ENCODE peak calls at places on chromosomes 11 and 22, in six cellular contexts. S, E, N, K, G and O are unnamed samples. For H3K4me1, the result is how much of the 10 kb centered on the place peaks cover.

GRCh38 chr22:42368379-42369249 is 63.6 kb downstream of the NFAM1 start:
- DNase-seq in N (peak), E (peak), G (no peak), S (no peak), K (no peak), O (peak)

GRCh38 chr22:47334596-47334995 is 572.1 kb downstream of the TBC1D22A start:
- DNase-seq in K (no peak), E (no peak), S (no peak), N (no peak), G (no peak), O (no peak)

GRCh38 chr11:35248558-35249323 is 109.8 kb downstream of the CD44 start:
- DNase-seq in N (no peak), K (no peak), G (no peak), S (no peak), E (no peak), O (no peak)

GRCh38 chr11:3134651-3135490 is 30.2 kb downstream of the OSBPL5 start:
- DNase-seq in K (no peak), S (no peak), G (no peak), N (peak), E (peak), O (peak)

GRCh38 chr11:18775492-18776292 is 15.9 kb downstream of the PTPN5 start:
- DNase-seq in G (no peak), N (peak), K (peak), S (peak), E (no peak), O (peak)

GRCh38 chr11:80096736-80097135 is 655.9 kb upstream of the TENM4 start:
- DNase-seq in G (no peak), N (no peak), K (no peak), E (no peak), S (peak), O (no peak)

GRCh38 chr11:44857490-44857889 is 93.2 kb downstream of the TP53I11 start:
- DNase-seq in E (peak), G (no peak), N (peak), S (no peak), K (no peak), O (no peak)

GRCh38 chr11:65868076-65868667 is 4.4 kb downstream of the EFEMP2 start:
- DNase-seq in G (no peak), N (peak), E (peak), S (no peak), K (no peak), O (no peak)

GRCh38 chr11:7353100-7353499 is 101.4 kb downstream of the SYT9 start:
- DNase-seq in S (no peak), E (no peak), G (peak), K (no peak), N (no peak), O (no peak)

GRCh38 chr11:108497317-108498045 is 703 bp downstream of the POGLUT3 start:
- DNase-seq in E (peak), G (peak), N (peak), K (peak), S (peak), O (peak)

GRCh38 chr11:131666617-131667016 is 296.2 kb downstream of the NTM start:
- DNase-seq in S (no peak), N (no peak), K (no peak), G (no peak), E (peak), O (no peak)

GRCh38 chr11:67648140-67648795 is 2.3 kb downstream of the ACY3 start:
- DNase-seq in N (no peak), K (no peak), G (no peak), E (no peak), S (no peak), O (peak)

GRCh38 chr11:127627629-127628462 is 627.3 kb upstream of the KIRREL3 start:
- DNase-seq in E (no peak), K (no peak), N (no peak), G (no peak), S (no peak), O (no peak)

GRCh38 chr22:44225812-44226211 is 45.1 kb downstream of the PARVG start:
- DNase-seq in K (peak), N (no peak), E (no peak), G (no peak), S (peak), O (no peak)

GRCh38 chr22:27851974-27852713 is 50.6 kb upstream of the MN1 start:
- DNase-seq in S (no peak), E (peak), G (no peak), K (no peak), N (no peak), O (no peak)

GRCh38 chr11:101127699-101128570 is 1.7 kb downstream of the PGR start:
- DNase-seq in S (peak), K (peak), G (no peak), N (peak), E (peak), O (peak)

GRCh38 chr11:93491941-93492340 is 51.2 kb downstream of the SMCO4 start:
- DNase-seq in K (no peak), G (no peak), S (no peak), N (no peak), E (no peak), O (no peak)

GRCh38 chr11:61827573-61828378 is at the start of gene FADS2:
- DNase-seq in N (peak), S (peak), K (peak), G (peak), E (peak), O (peak)

GRCh38 chr11:119065369-119065768 is 2.2 kb upstream of the VPS11 start:
- DNase-seq in K (no peak), E (no peak), G (no peak), N (no peak), S (no peak), O (no peak)

GRCh38 chr22:24465566-24465965 is 29.6 kb upstream of the UPB1 start:
- DNase-seq in N (no peak), E (no peak), K (no peak), G (no peak), S (no peak), O (no peak)

GRCh38 chr22:20982563-20982882 is 426 bp downstream of the LZTR1 start:
- DNase-seq in G (no peak), N (no peak), S (no peak), K (no peak), E (no peak), O (no peak)

GRCh38 chr11:6452219-6452618 is 11.4 kb upstream of the HPX start:
- DNase-seq in S (no peak), K (no peak), G (no peak), E (no peak), N (no peak), O (no peak)

GRCh38 chr11:66470015-66470414 is 3.3 kb downstream of the PELI3 start:
- DNase-seq in S (no peak), K (no peak), E (no peak), G (no peak), N (no peak), O (no peak)

GRCh38 chr11:36167729-36168128 is 121.5 kb downstream of the COMMD9 start:
- DNase-seq in G (no peak), E (no peak), N (no peak), K (peak), S (no peak), O (no peak)

GRCh38 chr11:122202161-122202950 is 86.3 kb upstream of the BLID start:
- DNase-seq in K (no peak), E (peak), G (no peak), S (no peak), N (no peak), O (no peak)

GRCh38 chr11:73516080-73516479 is 81.8 kb downstream of the FAM168A start:
- DNase-seq in S (no peak), E (no peak), K (no peak), G (no peak), N (no peak), O (no peak)

GRCh38 chr11:133934599-133935550 is 21.9 kb downstream of the IGSF9B start:
- DNase-seq in G (no peak), S (no peak), N (peak), K (no peak), E (no peak), O (no peak)

GRCh38 chr22:41845380-41846267 is 12.7 kb downstream of the SREBF2 start:
- DNase-seq in K (no peak), N (no peak), G (no peak), S (no peak), E (no peak), O (no peak)

GRCh38 chr22:34036936-34037335 is 116.7 kb upstream of the LARGE1 start:
- DNase-seq in S (no peak), K (no peak), N (no peak), G (no peak), E (no peak), O (no peak)

GRCh38 chr11:120133216-120134105 is 4.5 kb downstream of the TRIM29 start:
- DNase-seq in G (no peak), S (peak), E (peak), K (no peak), N (no peak), O (no peak)

GRCh38 chr11:61061081-61061826 is 41.0 kb upstream of the CD5 start:
- DNase-seq in N (no peak), E (peak), K (no peak), S (no peak), G (peak), O (no peak)

GRCh38 chr11:120839201-120839600 is 184.7 kb upstream of the TBCEL start:
- DNase-seq in G (no peak), S (no peak), N (no peak), K (no peak), E (no peak), O (no peak)

GRCh38 chr11:65554057-65554818 is 3.9 kb downstream of the LTBP3 start:
- DNase-seq in K (no peak), S (no peak), G (no peak), N (no peak), E (no peak), O (no peak)

GRCh38 chr11:17208257-17208999 is 642 bp upstream of the PIK3C2A start:
- DNase-seq in K (peak), N (no peak), S (peak), G (no peak), E (no peak), O (no peak)

GRCh38 chr22:42800731-42801536 is 56.1 kb downstream of the ARFGAP3 start:
- DNase-seq in K (no peak), E (no peak), N (no peak), G (no peak), S (peak), O (no peak)

GRCh38 chr11:78416285-78417174 is 1.1 kb downstream of the GAB2 start:
- DNase-seq in N (peak), G (no peak), K (peak), S (peak), E (peak), O (peak)

GRCh38 chr11:121894581-121894980 is 221.4 kb downstream of the BLID start:
- DNase-seq in N (no peak), G (no peak), E (no peak), S (no peak), K (no peak), O (no peak)

GRCh38 chr11:109267293-109268095 is 154.5 kb upstream of the C11orf87 start:
- DNase-seq in K (peak), S (no peak), G (no peak), N (no peak), E (no peak), O (no peak)

DNA sequence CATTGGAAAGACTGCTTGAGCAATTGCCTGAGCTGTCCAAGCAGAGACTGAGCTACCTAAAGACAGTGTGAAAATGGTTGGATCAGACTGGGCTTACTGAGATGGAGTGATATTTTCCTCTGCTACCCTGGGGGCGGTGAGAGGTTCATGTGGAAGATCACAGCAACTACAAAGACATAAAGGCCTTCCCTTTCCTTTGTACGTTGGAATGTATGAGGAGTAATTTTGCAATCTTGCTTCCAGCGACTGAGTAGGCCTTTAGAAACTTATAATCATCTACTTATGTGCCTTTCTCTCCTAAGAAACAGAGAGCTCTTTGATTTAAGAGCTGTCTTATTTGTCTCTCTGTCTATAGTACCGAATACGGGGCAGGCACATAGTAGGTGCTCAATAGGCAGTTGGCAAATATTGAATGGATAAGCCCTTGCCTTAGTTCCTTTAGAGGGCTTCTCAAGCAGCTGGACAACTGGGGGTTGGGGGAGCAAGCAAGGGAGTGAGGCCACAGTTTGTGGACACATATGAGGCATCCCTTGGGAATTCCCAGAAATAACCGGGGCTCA is 2.4 kb upstream of the HEPACAM start:
- DNase-seq in N (no peak), S (no peak), E (no peak), G (no peak), K (no peak), O (no peak)
- H3K4me1 ChIP-seq in N (under half), S (under half), E (under half), G (under half), K (under half), O (under half)

GRCh38 chr11:130431806-130432205 is 3.4 kb upstream of the ADAMTS8 start:
- DNase-seq in E (no peak), S (no peak), G (no peak), K (no peak), N (no peak), O (no peak)

GRCh38 chr11:130436171-130436570 is 7.8 kb upstream of the ADAMTS8 start:
- DNase-seq in K (no peak), E (no peak), S (no peak), N (no peak), G (no peak), O (no peak)

GRCh38 chr11:130433357-130433756 is 4.9 kb upstream of the ADAMTS8 start:
- DNase-seq in G (no peak), N (no peak), K (no peak), S (no peak), E (no peak), O (no peak)

GRCh38 chr11:130435671-130436070 is 7.3 kb upstream of the ADAMTS8 start:
- DNase-seq in N (no peak), G (no peak), S (no peak), E (no peak), K (no peak), O (no peak)

GRCh38 chr11:130434521-130435223 is 6.3 kb upstream of the ADAMTS8 start:
- DNase-seq in E (peak), K (peak), S (peak), N (peak), G (peak), O (peak)
- H3K4me1 ChIP-seq in E (under half), K (under half), S (under half), N (under half), G (under half), O (under half)

GRCh38 chr22:19120829-19121630 is 1.2 kb downstream of the DGCR2 start:
- DNase-seq in K (peak), E (no peak), S (peak), G (no peak), N (no peak), O (peak)

GRCh38 chr22:19123936-19124335 is 1.7 kb upstream of the DGCR2 start:
- DNase-seq in S (no peak), K (no peak), N (no peak), E (no peak), G (no peak), O (no peak)

GRCh38 chr22:19121631-19122142 is 525 bp downstream of the DGCR2 start:
- DNase-seq in G (no peak), K (peak), S (peak), E (peak), N (peak), O (peak)

GRCh38 chr22:19122752-19123492 is 710 bp upstream of the DGCR2 start:
- DNase-seq in E (no peak), S (peak), N (no peak), K (no peak), G (no peak), O (no peak)

GRCh38 chr22:19122143-19122751 is at the start of gene DGCR2:
- DNase-seq in K (peak), E (peak), N (peak), S (peak), G (peak), O (peak)
- H3K4me1 ChIP-seq in K (under half), E (under half), N (half or more), S (under half), G (under half), O (under half)

DNA sequence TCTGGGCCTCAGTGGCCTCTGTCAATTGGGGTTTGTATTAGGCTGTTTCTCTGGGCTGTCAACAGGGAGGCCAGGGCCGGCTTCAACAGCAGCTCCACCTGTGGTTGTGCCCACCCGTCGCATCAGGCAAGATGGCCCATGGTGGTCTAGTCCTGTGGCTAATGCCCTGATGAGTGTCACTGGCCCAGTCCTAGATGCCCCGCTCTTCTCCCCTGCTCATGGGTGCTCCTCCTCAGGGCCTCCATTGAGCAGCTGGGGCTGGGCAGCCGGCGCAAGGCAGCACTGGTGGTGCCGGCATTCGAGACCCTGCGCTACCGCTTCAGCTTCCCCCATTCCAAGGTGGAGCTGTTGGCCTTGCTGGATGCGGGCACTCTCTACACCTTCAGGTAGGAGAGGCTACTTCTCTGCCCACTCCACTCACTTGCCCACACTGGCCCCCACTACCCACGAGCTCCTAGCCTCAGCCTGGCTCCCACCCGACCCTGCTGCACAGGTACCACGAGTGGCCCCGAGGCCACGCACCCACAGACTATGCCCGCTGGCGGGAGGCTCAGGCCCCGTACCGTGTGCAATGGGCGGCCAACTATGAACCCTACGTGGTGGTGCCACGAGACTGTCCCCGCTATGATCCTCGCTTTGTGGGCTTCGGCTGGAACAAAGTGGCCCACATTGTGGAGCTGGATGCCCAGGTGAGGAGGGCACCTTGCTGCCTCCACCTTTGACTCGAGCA is 5.4 kb downstream of the LARGE2 start:
- DNase-seq in G (no peak), N (peak), K (no peak), E (peak), S (no peak), O (peak)
- H3K4me1 ChIP-seq in G (under half), N (under half), K (under half), E (under half), S (under half), O (under half)

DNA sequence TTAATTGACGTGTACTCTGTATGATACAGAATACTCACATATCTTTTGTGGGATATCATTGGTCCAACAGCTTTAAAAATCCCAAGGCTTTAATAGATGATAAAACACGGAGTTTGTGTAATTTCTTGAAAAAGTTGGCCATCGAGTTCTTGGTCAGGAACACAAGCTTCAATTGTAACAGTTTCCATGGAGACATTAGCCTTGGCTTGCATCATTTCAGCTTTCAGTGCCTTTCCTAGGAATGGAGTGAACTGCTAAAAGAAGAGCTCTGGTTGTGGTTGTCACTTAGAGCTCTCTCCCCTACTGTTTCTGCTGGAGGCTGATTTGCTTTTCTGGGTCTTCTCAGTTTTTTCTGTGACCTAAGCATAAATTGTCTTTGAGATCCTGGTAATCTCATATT is 14.2 kb downstream of the BMAL1 start:
- DNase-seq in E (no peak), K (no peak), N (no peak), G (no peak), S (no peak), O (no peak)
- H3K4me1 ChIP-seq in E (under half), K (under half), N (half or more), G (under half), S (under half), O (under half)

GRCh38 chr11:114163830-114164401 is 104.4 kb downstream of the ZBTB16 start:
- DNase-seq in G (no peak), K (no peak), N (peak), S (no peak), E (peak), O (no peak)
- H3K4me1 ChIP-seq in G (under half), K (half or more), N (half or more), S (half or more), E (half or more), O (under half)

GRCh38 chr22:23211622-23212021 is 31.3 kb downstream of the BCR start:
- DNase-seq in G (no peak), N (no peak), S (no peak), K (no peak), E (no peak), O (no peak)

GRCh38 chr22:23213581-23214341 is 33.5 kb downstream of the BCR start:
- DNase-seq in S (no peak), N (no peak), K (no peak), G (no peak), E (no peak), O (no peak)

GRCh38 chr22:23213031-23213555 is 32.8 kb downstream of the BCR start:
- DNase-seq in N (no peak), E (no peak), G (no peak), K (no peak), S (no peak), O (peak)

GRCh38 chr22:23210428-23211170 is 30.3 kb downstream of the BCR start:
- DNase-seq in K (no peak), S (no peak), G (no peak), N (no peak), E (no peak), O (no peak)

GRCh38 chr22:23212061-23213030 is 32.0 kb downstream of the BCR start:
- DNase-seq in E (no peak), N (no peak), G (no peak), K (no peak), S (no peak), O (no peak)
- H3K4me1 ChIP-seq in E (under half), N (half or more), G (under half), K (under half), S (under half), O (under half)

GRCh38 chr22:39148727-39149535 is 3.5 kb downstream of the CBX7 start:
- DNase-seq in K (no peak), E (peak), N (peak), G (peak), S (no peak), O (peak)
- H3K4me1 ChIP-seq in K (under half), E (half or more), N (half or more), G (half or more), S (under half), O (half or more)